ENCODE peak calls at places on chromosomes 5 and 9, in five cellular contexts. T, F, E, V and X are unnamed samples.

GRCh38 chr9:6215562-6215961 is at the start of gene IL33:
- DNase-seq in T (no peak), F (no peak), E (no peak), V (no peak), X (peak)

GRCh38 chr5:143041-143440 is 48.3 kb upstream of the LRRC14B start:
- DNase-seq in T (no peak), F (no peak), E (no peak), V (no peak), X (no peak)

GRCh38 chr5:142014911-142015584 is 2.2 kb upstream of the GNPDA1 start:
- DNase-seq in T (peak), F (peak), E (peak), V (peak), X (peak)

GRCh38 chr9:4740373-4740622 is 704 bp downstream of the AK3 start:
- DNase-seq in T (no peak), F (no peak), E (no peak), V (no peak), X (peak)

GRCh38 chr9:97563458-97564135 is 62.1 kb downstream of the TMOD1 start:
- DNase-seq in T (peak), F (no peak), E (no peak), V (no peak), X (no peak)

GRCh38 chr5:137708796-137709559 is 26.9 kb downstream of the KLHL3 start:
- DNase-seq in T (no peak), F (no peak), E (no peak), V (no peak), X (no peak)

GRCh38 chr5:107515521-107515920 is 155.2 kb downstream of the EFNA5 start:
- DNase-seq in T (no peak), F (no peak), E (no peak), V (no peak), X (no peak)

GRCh38 chr9:134344068-134344820 is 18.0 kb downstream of the RXRA start:
- DNase-seq in T (peak), F (no peak), E (peak), V (peak), X (no peak)

GRCh38 chr5:10746711-10747110 is 14.3 kb downstream of the DAP start:
- DNase-seq in T (no peak), F (peak), E (no peak), V (peak), X (peak)

GRCh38 chr9:134066546-134066922 is 1.3 kb downstream of the BRD3 start:
- DNase-seq in T (no peak), F (no peak), E (no peak), V (peak), X (no peak)

GRCh38 chr5:32531885-32532520 is 53.4 kb upstream of the SUB1 start:
- DNase-seq in T (peak), F (no peak), E (peak), V (no peak), X (peak)

GRCh38 chr9:89810434-89810833 is 205.6 kb downstream of the GADD45G start:
- DNase-seq in T (no peak), F (no peak), E (no peak), V (no peak), X (peak)

GRCh38 chr5:179623906-179624741 is 653 bp upstream of the HNRNPH1 start:
- DNase-seq in T (peak), F (no peak), E (peak), V (no peak), X (peak)

GRCh38 chr5:110760158-110760557 is 21.4 kb downstream of the SLC25A46 start:
- DNase-seq in T (no peak), F (no peak), E (no peak), V (no peak), X (no peak)

GRCh38 chr5:177306674-177307543 is 3.3 kb downstream of the PRELID1 start:
- DNase-seq in T (no peak), F (no peak), E (no peak), V (peak), X (no peak)

GRCh38 chr5:29005386-29005785 is 1967.0 kb upstream of the CDH9 start:
- DNase-seq in T (no peak), F (no peak), E (no peak), V (no peak), X (peak)

GRCh38 chr5:57313716-57314115 is 139.9 kb downstream of the GPBP1 start:
- DNase-seq in T (no peak), F (no peak), E (no peak), V (no peak), X (no peak)

GRCh38 chr5:138458353-138458752 is 6.9 kb upstream of the EGR1 start:
- DNase-seq in T (no peak), F (no peak), E (no peak), V (peak), X (no peak)

GRCh38 chr5:176541338-176542134 is 4.3 kb upstream of the RNF44 start:
- DNase-seq in T (peak), F (peak), E (peak), V (peak), X (no peak)

GRCh38 chr5:109506556-109506955 is 96.8 kb upstream of the PJA2 start:
- DNase-seq in T (no peak), F (no peak), E (no peak), V (no peak), X (no peak)

GRCh38 chr5:107815109-107815508 is 144.4 kb upstream of the EFNA5 start:
- DNase-seq in T (no peak), F (no peak), E (no peak), V (no peak), X (no peak)

GRCh38 chr5:173633304-173633703 is 16.9 kb upstream of the BOD1 start:
- DNase-seq in T (no peak), F (no peak), E (no peak), V (no peak), X (no peak)

GRCh38 chr9:106846847-106847246 is 16.1 kb upstream of the ZNF462 start:
- DNase-seq in T (no peak), F (no peak), E (no peak), V (no peak), X (peak)

GRCh38 chr9:108535526-108535925 is 320.3 kb downstream of the ACTL7B start:
- DNase-seq in T (no peak), F (no peak), E (no peak), V (peak), X (no peak)

GRCh38 chr5:135245521-135246499 is 153.2 kb downstream of the MACROH2A1 start:
- DNase-seq in T (peak), F (peak), E (no peak), V (no peak), X (peak)

GRCh38 chr9:6014668-6015270 is 655 bp downstream of the RANBP6 start:
- DNase-seq in T (peak), F (no peak), E (no peak), V (no peak), X (peak)

GRCh38 chr5:2267991-2268390 is 385.3 kb upstream of the IRX4 start:
- DNase-seq in T (no peak), F (no peak), E (no peak), V (no peak), X (no peak)

GRCh38 chr9:83572524-83572923 is 34.3 kb upstream of the FRMD3 start:
- DNase-seq in T (no peak), F (no peak), E (no peak), V (peak), X (peak)

GRCh38 chr5:82274343-82275266 is 3.5 kb downstream of the RPS23 start:
- DNase-seq in T (no peak), F (no peak), E (no peak), V (no peak), X (no peak)

GRCh38 chr9:36485647-36486453 is 85.8 kb upstream of the RNF38 start:
- DNase-seq in T (no peak), F (peak), E (no peak), V (peak), X (no peak)

GRCh38 chr5:21236104-21236503 is 1248.1 kb upstream of the CDH18 start:
- DNase-seq in T (no peak), F (no peak), E (no peak), V (no peak), X (no peak)

GRCh38 chr5:96254980-96255681 is 177.9 kb downstream of the PCSK1 start:
- DNase-seq in T (no peak), F (peak), E (no peak), V (no peak), X (peak)

GRCh38 chr5:157177935-157178334 is 2.7 kb upstream of the ITK start:
- DNase-seq in T (peak), F (no peak), E (no peak), V (no peak), X (no peak)

GRCh38 chr5:80289320-80289719 is 30.5 kb upstream of the SPZ1 start:
- DNase-seq in T (no peak), F (no peak), E (no peak), V (no peak), X (no peak)

GRCh38 chr5:90881626-90882150 is 323.1 kb downstream of the ADGRV1 start:
- DNase-seq in T (no peak), F (no peak), E (no peak), V (no peak), X (peak)